ENCODE peak calls at places on chromosomes 1 and 21, in seven cellular contexts. X is WTC11, O is fibroblast of lung, K is AG04449, H is lung, D is H1, Q is upper lobe of right lung. Y is an unnamed sample.

GRCh38 chr1:16163882-16164820 is 8.3 kb upstream of the EPHA2 start:
- DNase-seq in Q (no peak), K (peak), O (peak), D (peak), H (no peak), X (no peak), Y (no peak)

GRCh38 chr1:245225267-245225666 is 70.5 kb downstream of the KIF26B start:
- DNase-seq in X (no peak), K (no peak), Q (peak), O (peak), D (no peak), H (no peak), Y (no peak)

GRCh38 chr1:22133928-22134324 is 9.0 kb downstream of the WNT4 start:
- DNase-seq in O (no peak), X (no peak), Q (no peak), K (no peak), D (no peak), H (no peak), Y (no peak)

GRCh38 chr1:43359696-43360095 is 915 bp downstream of the CDC20 start:
- DNase-seq in X (no peak), D (no peak), Q (no peak), K (no peak), H (no peak), O (no peak), Y (no peak)

GRCh38 chr21:43300496-43301423 is 126.2 kb downstream of the SIK1 start:
- DNase-seq in K (no peak), H (no peak), Q (peak), D (no peak), O (no peak), X (no peak), Y (no peak)

GRCh38 chr1:225481738-225482137 is 53.9 kb upstream of the LBR start:
- DNase-seq in K (no peak), D (peak), Q (no peak), O (no peak), H (no peak), X (no peak), Y (no peak)

GRCh38 chr1:184366992-184367391 is 19.8 kb upstream of the C1orf21 start:
- DNase-seq in X (no peak), O (peak), D (no peak), H (no peak), K (no peak), Q (no peak), Y (no peak)

GRCh38 chr1:149844096-149844495 is 55.3 kb upstream of the BOLA1 start:
- DNase-seq in O (peak), K (no peak), X (no peak), H (no peak), Q (no peak), D (no peak), Y (no peak)

GRCh38 chr21:44867999-44868700 is 5.3 kb downstream of the PTTG1IP start:
- DNase-seq in X (no peak), H (no peak), D (no peak), O (no peak), Q (peak), K (no peak), Y (no peak)

GRCh38 chr1:41419584-41420295 is 58.5 kb downstream of the FOXO6 start:
- DNase-seq in X (no peak), Q (no peak), O (no peak), K (no peak), D (no peak), H (no peak), Y (no peak)

GRCh38 chr1:21256776-21257175 is 33.5 kb downstream of the ECE1 start:
- DNase-seq in H (no peak), Q (no peak), K (no peak), O (no peak), D (no peak), X (no peak), Y (no peak)

GRCh38 chr1:54327386-54328116 is 78.6 kb downstream of the SSBP3 start:
- DNase-seq in K (no peak), H (no peak), D (no peak), O (peak), X (no peak), Q (no peak), Y (no peak)

GRCh38 chr1:10867138-10867721 is 70.8 kb upstream of the CASZ1 start:
- DNase-seq in D (peak), K (no peak), Q (peak), X (peak), H (peak), O (peak), Y (peak)

GRCh38 chr1:220926146-220926545 is 46.9 kb downstream of the HLX start:
- DNase-seq in O (peak), Q (no peak), H (no peak), D (no peak), K (no peak), X (no peak), Y (no peak)

GRCh38 chr21:33441489-33442477 is 38.0 kb downstream of the TMEM50B start:
- DNase-seq in K (peak), Q (no peak), D (no peak), O (peak), H (peak), X (no peak), Y (no peak)

GRCh38 chr1:6833804-6834203 is 48.5 kb downstream of the CAMTA1 start:
- DNase-seq in O (no peak), H (no peak), X (no peak), D (no peak), K (no peak), Q (no peak), Y (no peak)

GRCh38 chr1:233614173-233614742 is 352 bp downstream of the KCNK1 start:
- DNase-seq in H (no peak), D (peak), O (peak), K (no peak), Q (peak), X (peak), Y (no peak)

GRCh38 chr1:193634470-193634869 is 448.1 kb upstream of the B3GALT2 start:
- DNase-seq in K (no peak), X (no peak), Q (no peak), D (no peak), O (no peak), H (no peak), Y (no peak)

GRCh38 chr1:237786066-237786719 is 104.5 kb downstream of the ZP4 start:
- DNase-seq in D (no peak), H (no peak), Q (no peak), O (no peak), X (no peak), K (no peak), Y (no peak)

GRCh38 chr1:192476802-192477298 is 98.7 kb upstream of the RGS1 start:
- DNase-seq in Q (no peak), X (no peak), K (no peak), D (no peak), O (peak), H (peak), Y (no peak)

GRCh38 chr1:186498695-186499389 is 37.9 kb upstream of the PDC start:
- DNase-seq in X (no peak), D (no peak), H (no peak), K (no peak), Q (no peak), O (no peak), Y (no peak)

GRCh38 chr1:243470492-243470891 is 214.7 kb downstream of the SDCCAG8 start:
- DNase-seq in X (peak), O (no peak), Q (no peak), H (no peak), K (no peak), D (no peak), Y (no peak)

GRCh38 chr21:35925497-35925896 is 134.8 kb downstream of the SETD4 start:
- DNase-seq in H (no peak), X (no peak), O (peak), D (no peak), K (no peak), Q (no peak), Y (no peak)

GRCh38 chr21:30126575-30126974 is 40.0 kb downstream of the CLDN17 start:
- DNase-seq in Q (no peak), O (no peak), X (no peak), K (no peak), H (no peak), D (no peak), Y (no peak)

GRCh38 chr1:229653420-229653819 is 27.4 kb downstream of the URB2 start:
- DNase-seq in H (no peak), Q (no peak), X (no peak), D (no peak), K (no peak), O (no peak), Y (no peak)

GRCh38 chr1:29124366-29125236 is 898 bp upstream of the TMEM200B start:
- DNase-seq in Q (peak), H (peak), O (peak), K (no peak), D (peak), X (peak), Y (peak)

GRCh38 chr1:45767035-45767434 is 16.6 kb upstream of the IPP start:
- DNase-seq in D (no peak), X (no peak), H (no peak), O (peak), K (no peak), Q (no peak), Y (no peak)

GRCh38 chr1:184840596-184840995 is 85.9 kb upstream of the EDEM3 start:
- DNase-seq in X (no peak), O (no peak), H (no peak), D (no peak), Q (no peak), K (no peak), Y (no peak)

GRCh38 chr1:64545118-64545916 is 75.4 kb downstream of the CACHD1 start:
- DNase-seq in Q (no peak), X (no peak), O (no peak), H (no peak), D (no peak), K (no peak), Y (no peak)

GRCh38 chr1:23202263-23202749 is 15.0 kb downstream of the HTR1D start:
- DNase-seq in Q (no peak), O (peak), X (no peak), K (no peak), H (no peak), D (no peak), Y (no peak)

GRCh38 chr1:160081261-160081936 is at the start of gene KCNJ9:
- DNase-seq in X (no peak), H (no peak), Q (peak), O (peak), D (no peak), K (no peak), Y (no peak)

GRCh38 chr1:175188936-175189335 is 3.6 kb downstream of the KIAA0040 start:
- DNase-seq in K (no peak), X (no peak), H (peak), Q (no peak), O (no peak), D (no peak), Y (no peak)

GRCh38 chr1:107140703-107141490 is at the start of gene NTNG1:
- DNase-seq in Q (peak), D (peak), O (no peak), H (no peak), K (no peak), X (peak), Y (peak)

GRCh38 chr1:45673956-45674355 is 12.4 kb downstream of the GPBP1L1 start:
- DNase-seq in Q (no peak), K (no peak), D (no peak), X (no peak), H (no peak), O (peak), Y (no peak)

GRCh38 chr1:22597301-22597965 is 34.1 kb downstream of the EPHA8 start:
- DNase-seq in O (no peak), K (no peak), X (no peak), H (no peak), D (no peak), Q (no peak), Y (no peak)

GRCh38 chr21:41453761-41454160 is 27.7 kb downstream of the MX1 start:
- DNase-seq in D (no peak), X (no peak), H (no peak), Q (no peak), O (no peak), K (no peak), Y (no peak)

GRCh38 chr1:8899046-8899445 is 20.6 kb upstream of the ENO1 start:
- DNase-seq in K (no peak), Q (no peak), D (no peak), X (no peak), O (no peak), H (no peak), Y (no peak)

GRCh38 chr1:8903908-8904650 is 25.6 kb upstream of the ENO1 start:
- DNase-seq in K (peak), O (peak), Q (no peak), D (no peak), X (no peak), H (peak), Y (no peak)

GRCh38 chr1:8903410-8903809 is 24.9 kb upstream of the ENO1 start:
- DNase-seq in K (no peak), H (no peak), Q (no peak), D (no peak), X (no peak), O (no peak), Y (no peak)

GRCh38 chr1:8905582-8906191 is 27.2 kb upstream of the ENO1 start:
- DNase-seq in H (no peak), X (no peak), D (no peak), O (no peak), Q (no peak), K (no peak), Y (no peak)

GRCh38 chr1:8902765-8903164 is 24.3 kb upstream of the ENO1 start:
- DNase-seq in O (no peak), X (no peak), Q (no peak), K (no peak), D (no peak), H (no peak), Y (no peak)
- TF ChIP-seq CTCF in O (peak), X (no peak), Q (peak), K (peak), D (no peak), H (no peak), Y (no peak)

GRCh38 chr1:164774413-164774812 is 215.4 kb downstream of the PBX1 start:
- DNase-seq in H (no peak), O (no peak), D (no peak), K (no peak), X (no peak), Q (no peak), Y (no peak)
- TF ChIP-seq CTCF in H (no peak), O (peak), D (peak), K (no peak), X (peak), Q (no peak), Y (no peak)

GRCh38 chr1:19110266-19110927 is 99.7 kb downstream of the UBR4 start:
- DNase-seq in O (no peak), D (no peak), K (no peak), X (no peak), H (no peak), Q (no peak), Y (no peak)

GRCh38 chr1:19109545-19109944 is 100.5 kb downstream of the UBR4 start:
- DNase-seq in Q (no peak), D (no peak), H (no peak), O (no peak), K (no peak), X (no peak), Y (no peak)

GRCh38 chr1:19115082-19115808 is 94.8 kb downstream of the UBR4 start:
- DNase-seq in D (no peak), Q (no peak), X (no peak), K (no peak), H (no peak), O (no peak), Y (no peak)

DNA sequence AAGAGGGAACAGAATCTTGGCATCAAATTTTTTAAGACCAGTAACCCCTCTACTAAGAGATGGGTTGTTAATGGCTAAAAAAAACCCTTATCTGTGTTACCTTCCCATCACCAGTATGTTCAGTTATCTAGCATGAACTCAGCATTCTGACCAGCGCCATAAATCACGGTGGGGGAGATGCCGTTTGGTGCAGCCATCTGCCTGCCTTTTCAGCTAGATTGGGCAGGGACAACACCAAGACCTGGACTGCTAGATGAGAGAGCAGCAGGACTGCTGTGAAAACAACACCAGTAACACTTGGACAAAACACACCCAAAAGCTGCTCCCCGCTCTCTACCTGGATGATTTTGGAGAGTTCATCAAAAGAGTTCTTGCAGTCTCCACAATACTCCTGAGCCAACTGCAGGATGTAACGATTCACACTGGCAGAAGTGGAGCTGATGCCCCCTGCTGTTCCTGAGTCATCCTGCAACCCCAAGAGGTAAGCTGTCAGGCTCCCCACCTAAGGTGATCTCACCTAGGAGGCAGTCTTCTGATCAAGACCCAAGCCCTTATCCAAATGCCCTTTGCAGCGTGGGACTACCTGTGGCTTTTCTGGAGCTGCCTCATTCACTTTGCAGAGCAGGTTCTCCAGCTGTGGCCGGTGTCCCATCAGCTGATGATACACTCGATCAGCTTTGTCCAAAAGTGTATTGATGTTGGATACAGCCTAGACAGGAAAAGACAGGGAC is 96.5 kb downstream of the UBR4 start:
- DNase-seq in D (no peak), X (no peak), O (peak), Q (no peak), H (no peak), K (no peak), Y (no peak)
- TF ChIP-seq CTCF in D (peak), X (no peak), O (peak), Q (peak), H (no peak), K (peak), Y (peak)

GRCh38 chr1:26960625-26960966 is 328 bp upstream of the KDF1 start:
- DNase-seq in X (no peak), D (no peak), Q (no peak), O (no peak), H (no peak), K (no peak), Y (no peak)

GRCh38 chr1:26961826-26962225 is 1.6 kb upstream of the KDF1 start:
- DNase-seq in X (no peak), Q (no peak), H (no peak), D (no peak), K (peak), O (peak), Y (no peak)

GRCh38 chr1:26957306-26957705 is 3.0 kb downstream of the KDF1 start:
- DNase-seq in D (no peak), Q (no peak), H (no peak), X (no peak), O (no peak), K (no peak), Y (no peak)

GRCh38 chr1:26959270-26959669 is 998 bp downstream of the KDF1 start:
- DNase-seq in H (no peak), X (no peak), D (no peak), O (no peak), K (no peak), Q (no peak), Y (no peak)

GRCh38 chr1:26959722-26960624 is at the start of gene KDF1:
- DNase-seq in Q (peak), X (peak), K (no peak), O (no peak), H (peak), D (peak), Y (peak)
- TF ChIP-seq CTCF in Q (peak), X (no peak), K (no peak), O (no peak), H (no peak), D (peak), Y (no peak)

DNA sequence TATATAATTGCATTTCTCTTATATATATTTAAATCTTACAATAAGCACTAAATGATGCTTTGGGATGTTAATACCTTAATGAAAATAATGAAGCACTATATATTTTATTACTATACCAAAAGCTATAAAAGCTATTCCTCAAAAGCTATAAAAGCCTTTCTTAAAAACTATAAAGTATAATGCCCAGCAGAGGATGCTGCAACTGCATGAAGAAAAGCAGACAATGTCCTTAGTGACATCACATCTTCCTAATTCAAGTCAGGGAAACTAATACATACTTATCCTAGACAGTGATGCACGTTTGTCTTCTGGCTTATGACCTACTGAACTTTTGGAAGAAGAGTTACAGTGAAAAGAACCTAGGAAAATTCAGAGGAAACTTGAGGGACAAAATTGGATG is 13.6 kb upstream of the C1orf185 start:
- DNase-seq in K (no peak), Q (no peak), X (no peak), H (no peak), O (peak), D (no peak), Y (no peak)
- TF ChIP-seq CTCF in K (no peak), Q (no peak), X (no peak), H (no peak), O (peak), D (no peak), Y (no peak)

GRCh38 chr1:34231441-34231840 is 54.7 kb downstream of the C1orf94 start:
- DNase-seq in D (no peak), Q (no peak), H (no peak), X (no peak), O (no peak), K (no peak), Y (no peak)
- TF ChIP-seq CTCF in D (no peak), Q (no peak), H (no peak), X (no peak), O (no peak), K (no peak), Y (no peak)

GRCh38 chr1:93633313-93633712 is 48.3 kb downstream of the BCAR3 start:
- DNase-seq in D (no peak), X (no peak), Q (no peak), O (no peak), K (no peak), H (no peak), Y (no peak)

GRCh38 chr1:93629101-93630059 is 52.3 kb downstream of the BCAR3 start:
- DNase-seq in O (peak), D (no peak), X (no peak), Q (no peak), H (no peak), K (no peak), Y (no peak)

GRCh38 chr1:93628682-93629081 is 53.0 kb downstream of the BCAR3 start:
- DNase-seq in Q (no peak), D (no peak), O (no peak), X (no peak), K (no peak), H (no peak), Y (no peak)

GRCh38 chr1:93630168-93630567 is 51.5 kb downstream of the BCAR3 start:
- DNase-seq in K (no peak), O (no peak), D (no peak), H (no peak), X (no peak), Q (no peak), Y (no peak)

GRCh38 chr1:93631626-93632365 is 49.8 kb downstream of the BCAR3 start:
- DNase-seq in X (no peak), D (no peak), K (no peak), Q (no peak), O (peak), H (no peak), Y (no peak)
- TF ChIP-seq CTCF in X (no peak), D (peak), K (peak), Q (peak), O (no peak), H (no peak), Y (peak)

GRCh38 chr1:203754455-203754864 is 10.5 kb upstream of the LAX1 start:
- DNase-seq in H (no peak), D (no peak), K (no peak), O (no peak), Q (no peak), X (no peak), Y (no peak)

GRCh38 chr1:203746281-203746680 is 18.7 kb upstream of the LAX1 start:
- DNase-seq in H (no peak), O (no peak), D (no peak), Q (no peak), X (no peak), K (no peak), Y (no peak)

DNA sequence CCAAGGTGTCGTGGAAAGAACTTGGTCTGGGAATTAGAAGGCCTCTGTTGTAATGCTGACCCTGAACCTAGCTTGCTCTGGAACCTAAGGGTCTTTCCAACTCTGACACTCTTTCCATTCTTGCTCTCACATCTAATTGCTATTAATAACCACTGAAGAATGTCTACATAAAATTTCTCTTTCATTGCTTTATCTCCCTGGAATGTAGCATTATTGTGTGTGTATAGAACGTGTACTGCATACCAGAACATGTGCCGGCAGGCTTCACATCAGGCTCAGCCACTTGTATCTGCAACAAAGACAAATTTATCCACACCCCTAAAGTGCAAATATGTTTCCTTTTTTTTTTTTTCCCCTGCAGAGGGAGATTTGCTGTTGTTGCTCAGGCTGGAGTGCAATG is 13.9 kb upstream of the LAX1 start:
- DNase-seq in D (no peak), Q (no peak), X (no peak), O (peak), H (no peak), K (peak), Y (no peak)
- TF ChIP-seq CTCF in D (no peak), Q (no peak), X (no peak), O (no peak), H (no peak), K (no peak), Y (no peak)